ENCODE peak calls at places on chromosomes 13 and 19, in six cellular contexts. C, G, U, Y, R and B are unnamed samples.

GRCh38 chr19:48946789-48947542 is 7.7 kb upstream of the BAX start:
- DNase-seq in C (no peak), Y (no peak), U (no peak), R (no peak), G (no peak), B (no peak)

GRCh38 chr19:11279505-11280236 is 16.3 kb upstream of the TSPAN16 start:
- DNase-seq in U (no peak), R (no peak), G (no peak), C (no peak), Y (no peak), B (no peak)

GRCh38 chr19:45577111-45577905 is 7.3 kb downstream of the OPA3 start:
- DNase-seq in G (no peak), R (no peak), Y (no peak), C (peak), U (no peak), B (peak)

GRCh38 chr13:88068316-88068715 is 397.1 kb downstream of the SLITRK5 start:
- DNase-seq in U (no peak), Y (no peak), R (no peak), C (no peak), G (no peak), B (no peak)

GRCh38 chr19:38120471-38121030 is 103.5 kb downstream of the DPF1 start:
- DNase-seq in U (no peak), Y (no peak), R (no peak), C (no peak), G (no peak), B (no peak)

GRCh38 chr13:106277483-106278154 is 257.8 kb downstream of the EFNB2 start:
- DNase-seq in C (peak), U (no peak), R (no peak), Y (no peak), G (no peak), B (no peak)

GRCh38 chr19:11190501-11190900 is 6.8 kb downstream of the KANK2 start:
- DNase-seq in Y (no peak), G (no peak), C (no peak), U (no peak), R (no peak), B (no peak)

GRCh38 chr19:23673132-23673531 is 13.9 kb downstream of the ZNF675 start:
- DNase-seq in R (no peak), C (no peak), U (no peak), Y (no peak), G (no peak), B (no peak)

GRCh38 chr19:40370997-40371801 is 18.8 kb downstream of the HIPK4 start:
- DNase-seq in R (no peak), Y (no peak), G (no peak), C (no peak), U (no peak), B (no peak)

GRCh38 chr19:50658438-50659317 is 9.4 kb downstream of the C19orf81 start:
- DNase-seq in U (no peak), R (peak), C (peak), Y (no peak), G (peak), B (peak)

GRCh38 chr13:94549241-94550029 is 46.5 kb downstream of the TGDS start:
- DNase-seq in G (peak), R (peak), U (peak), Y (peak), C (peak), B (peak)

GRCh38 chr19:44282846-44283245 is 22.0 kb downstream of the ZNF235 start:
- DNase-seq in R (no peak), G (no peak), Y (no peak), U (no peak), C (no peak), B (no peak)

GRCh38 chr13:30576528-30576927 is 41.2 kb upstream of the USPL1 start:
- DNase-seq in U (no peak), G (no peak), Y (no peak), C (peak), R (no peak), B (no peak)

DNA sequence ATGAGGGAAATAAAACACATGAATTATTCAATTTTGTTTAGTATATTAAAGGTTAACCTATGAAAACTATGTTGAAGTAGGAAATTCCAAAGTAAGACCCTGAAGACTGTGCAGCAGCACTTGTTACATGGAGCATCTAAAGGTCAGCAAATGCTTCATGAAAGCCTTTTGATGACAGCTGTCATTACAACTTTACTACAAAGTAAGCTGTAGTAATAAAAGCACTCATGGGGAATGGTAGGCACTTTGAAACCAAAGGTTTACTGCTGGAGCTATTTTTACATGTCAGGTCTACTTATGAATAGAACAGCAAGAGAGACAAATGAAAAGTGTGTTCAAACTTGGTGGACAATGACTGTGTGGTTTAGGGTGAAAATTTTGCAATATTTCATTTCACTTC is 672.5 kb upstream of the PCDH20 start:
- DNase-seq in U (no peak), G (no peak), C (no peak), R (no peak), Y (no peak), B (no peak)
- H3K27ac ChIP-seq in U (no peak), G (no peak), C (no peak), R (no peak), Y (no peak), B (no peak)

GRCh38 chr13:23980160-23980551 is 82.9 kb upstream of the C1QTNF9B start:
- DNase-seq in G (peak), C (peak), R (peak), Y (peak), U (peak), B (peak)
- TF ChIP-seq POLR2A in G (no peak), C (no peak), R (no peak), Y (peak), U (no peak), B (no peak)

DNA sequence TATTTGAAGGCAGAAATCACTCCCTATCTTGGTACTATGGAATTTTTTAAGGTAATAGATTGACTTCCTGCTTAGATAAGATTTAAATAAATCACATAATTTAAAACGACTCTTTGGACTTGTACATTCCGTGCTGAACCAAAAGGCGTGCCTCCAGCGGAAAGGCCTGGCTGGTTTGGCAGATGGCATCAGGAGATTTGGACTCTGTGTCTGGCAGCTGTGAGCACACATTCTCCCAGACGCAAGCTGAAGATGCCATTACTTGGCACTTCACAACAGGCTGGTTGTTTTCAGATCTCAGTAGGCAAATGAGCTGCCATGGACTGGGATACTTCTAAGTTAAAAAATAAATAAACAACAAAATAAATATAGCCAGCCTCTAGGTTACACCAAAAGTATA is 104.5 kb upstream of the SLC15A1 start:
- DNase-seq in U (no peak), G (no peak), C (no peak), R (no peak), Y (no peak), B (peak)
- H3K27ac ChIP-seq in U (peak), G (no peak), C (no peak), R (peak), Y (peak), B (no peak)

GRCh38 chr19:583968-584239 is 5.8 kb upstream of the HCN2 start:
- DNase-seq in C (no peak), G (no peak), R (no peak), U (no peak), Y (no peak), B (no peak)
- TF ChIP-seq POLR2A in C (no peak), G (no peak), R (no peak), U (no peak), Y (no peak), B (no peak)

DNA sequence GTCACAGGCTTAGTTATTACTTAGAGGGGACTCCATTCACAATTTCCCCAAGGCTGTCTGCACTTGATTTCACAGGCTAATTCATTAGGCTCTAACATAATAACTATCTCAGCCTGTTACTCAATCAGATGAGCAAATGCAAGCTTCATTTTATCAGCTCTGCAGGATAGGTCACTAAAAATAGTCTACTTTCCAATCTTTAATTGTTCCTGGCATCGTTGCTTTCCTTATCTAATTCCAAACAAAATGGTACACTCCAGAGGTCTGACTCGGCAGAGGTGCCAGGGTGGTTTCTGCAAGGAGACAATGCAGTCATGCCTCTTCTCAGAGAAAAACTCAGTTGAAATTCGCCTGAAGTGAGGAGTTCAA is 69.8 kb upstream of the SLC15A1 start:
- DNase-seq in U (no peak), R (no peak), Y (no peak), C (no peak), G (no peak), B (no peak)
- H3K27ac ChIP-seq in U (no peak), R (peak), Y (peak), C (peak), G (peak), B (no peak)

GRCh38 chr19:8530061-8530679 is 16.2 kb upstream of the ZNF414 start:
- DNase-seq in U (no peak), Y (no peak), C (no peak), G (no peak), R (no peak), B (no peak)

GRCh38 chr19:8528500-8528899 is 14.5 kb upstream of the ZNF414 start:
- DNase-seq in C (no peak), G (no peak), Y (no peak), U (no peak), R (no peak), B (no peak)

GRCh38 chr19:8525401-8525684 is 11.4 kb upstream of the ZNF414 start:
- DNase-seq in U (no peak), G (no peak), C (no peak), Y (no peak), R (no peak), B (no peak)

GRCh38 chr19:8529369-8530006 is 15.5 kb upstream of the ZNF414 start:
- DNase-seq in C (no peak), U (no peak), G (no peak), Y (no peak), R (no peak), B (no peak)

DNA sequence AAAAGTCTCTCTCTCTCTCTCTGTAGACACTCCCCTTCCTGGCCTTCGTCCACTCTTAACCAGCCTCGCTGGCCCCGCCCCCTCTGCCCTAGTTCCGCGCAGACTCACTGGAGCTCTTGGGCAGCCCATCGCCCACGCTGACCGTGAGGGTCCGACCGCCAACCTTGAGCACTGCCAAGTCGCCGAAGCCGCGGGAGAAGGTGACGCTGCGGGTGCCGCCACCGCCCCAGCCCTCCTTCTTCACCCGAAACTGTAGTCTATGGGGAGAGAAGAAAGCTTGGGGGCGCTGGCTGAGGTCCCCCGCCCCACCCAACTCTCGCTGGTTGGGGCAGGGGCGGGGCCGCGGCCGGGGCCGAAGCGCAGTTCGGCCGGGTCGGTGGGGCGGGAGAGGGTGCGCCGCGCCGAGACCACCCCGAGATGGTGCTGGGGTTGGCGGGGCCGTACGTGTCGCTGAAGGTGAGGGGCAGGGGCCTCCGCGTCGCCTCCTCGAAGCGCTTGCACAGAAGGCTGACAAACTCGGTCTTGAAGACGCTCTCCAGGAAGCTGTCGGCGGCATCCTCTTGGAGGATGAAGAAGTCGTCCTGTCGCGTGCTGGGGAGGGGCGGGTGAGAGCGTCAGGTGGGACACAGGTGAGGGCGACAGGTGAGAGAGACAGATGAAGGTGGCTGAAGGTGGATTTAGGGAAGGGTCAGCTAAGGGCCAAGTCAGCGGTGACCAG is 12.5 kb upstream of the ZNF414 start:
- DNase-seq in G (peak), U (peak), C (peak), Y (peak), R (peak), B (peak)
- TF ChIP-seq POLR2A in G (no peak), U (peak), C (peak), Y (peak), R (no peak), B (no peak)